ENCODE peak calls at places on chromosomes 5 and 9, in four cellular contexts. A, F, U and I are unnamed samples. For H3K4me1, the result is how much of the 10 kb centered on the place peaks cover.

GRCh38 chr9:83981126-83981871 is 694 bp downstream of the RMI1 start:
- DNase-seq in A (peak), F (no peak), U (peak), I (no peak)

GRCh38 chr5:157107508-157107907 is 1.3 kb downstream of the HAVCR2 start:
- DNase-seq in A (no peak), F (no peak), U (no peak), I (no peak)

GRCh38 chr5:122517091-122517490 is 205.1 kb downstream of the SNCAIP start:
- DNase-seq in A (no peak), F (no peak), U (no peak), I (no peak)

GRCh38 chr9:125495137-125496119 is 211.6 kb downstream of the MAPKAP1 start:
- DNase-seq in A (no peak), F (no peak), U (peak), I (no peak)

GRCh38 chr5:143605403-143606005 is 202.0 kb upstream of the NR3C1 start:
- DNase-seq in A (peak), F (no peak), U (no peak), I (no peak)

GRCh38 chr9:92763721-92764380 is 782 bp downstream of the BICD2 start:
- DNase-seq in A (peak), F (no peak), U (no peak), I (peak)

GRCh38 chr9:88590558-88591146 is 55.7 kb downstream of the NXNL2 start:
- DNase-seq in A (no peak), F (no peak), U (no peak), I (no peak)

GRCh38 chr5:170971-171800 is 20.1 kb upstream of the LRRC14B start:
- DNase-seq in A (no peak), F (no peak), U (no peak), I (peak)

GRCh38 chr5:67065237-67065636 is 131.4 kb downstream of the CD180 start:
- DNase-seq in A (no peak), F (no peak), U (no peak), I (no peak)

GRCh38 chr5:61617039-61617438 is 285.0 kb downstream of the ZSWIM6 start:
- DNase-seq in A (no peak), F (no peak), U (no peak), I (no peak)

GRCh38 chr5:134534726-134535110 is 9.2 kb downstream of the JADE2 start:
- DNase-seq in A (no peak), F (no peak), U (no peak), I (no peak)

GRCh38 chr9:105376893-105377292 is 70.9 kb upstream of the FSD1L start:
- DNase-seq in A (no peak), F (no peak), U (no peak), I (no peak)

GRCh38 chr9:100063185-100063584 is 35.6 kb downstream of the ERP44 start:
- DNase-seq in A (no peak), F (no peak), U (no peak), I (no peak)

GRCh38 chr9:83698976-83699585 is 8.7 kb downstream of the UBQLN1 start:
- DNase-seq in A (no peak), F (no peak), U (no peak), I (no peak)

GRCh38 chr5:146467729-146468128 is 20.6 kb downstream of the TCERG1 start:
- DNase-seq in A (no peak), F (no peak), U (no peak), I (no peak)

GRCh38 chr5:171313481-171314206 is 4.6 kb downstream of the TLX3 start:
- DNase-seq in A (no peak), F (no peak), U (no peak), I (no peak)

GRCh38 chr5:141409598-141410306 is 1.9 kb downstream of the PCDHGB6 start:
- DNase-seq in A (no peak), F (no peak), U (no peak), I (no peak)

GRCh38 chr9:91177661-91178280 is 183.9 kb downstream of the AUH start:
- DNase-seq in A (peak), F (no peak), U (no peak), I (peak)

GRCh38 chr9:91179237-91180138 is 182.2 kb downstream of the AUH start:
- DNase-seq in A (peak), F (no peak), U (no peak), I (no peak)

GRCh38 chr9:91177081-91177480 is 184.6 kb downstream of the AUH start:
- DNase-seq in A (peak), F (no peak), U (no peak), I (no peak)

GRCh38 chr9:91180240-91180929 is 181.3 kb downstream of the AUH start:
- DNase-seq in A (no peak), F (no peak), U (no peak), I (no peak)

DNA sequence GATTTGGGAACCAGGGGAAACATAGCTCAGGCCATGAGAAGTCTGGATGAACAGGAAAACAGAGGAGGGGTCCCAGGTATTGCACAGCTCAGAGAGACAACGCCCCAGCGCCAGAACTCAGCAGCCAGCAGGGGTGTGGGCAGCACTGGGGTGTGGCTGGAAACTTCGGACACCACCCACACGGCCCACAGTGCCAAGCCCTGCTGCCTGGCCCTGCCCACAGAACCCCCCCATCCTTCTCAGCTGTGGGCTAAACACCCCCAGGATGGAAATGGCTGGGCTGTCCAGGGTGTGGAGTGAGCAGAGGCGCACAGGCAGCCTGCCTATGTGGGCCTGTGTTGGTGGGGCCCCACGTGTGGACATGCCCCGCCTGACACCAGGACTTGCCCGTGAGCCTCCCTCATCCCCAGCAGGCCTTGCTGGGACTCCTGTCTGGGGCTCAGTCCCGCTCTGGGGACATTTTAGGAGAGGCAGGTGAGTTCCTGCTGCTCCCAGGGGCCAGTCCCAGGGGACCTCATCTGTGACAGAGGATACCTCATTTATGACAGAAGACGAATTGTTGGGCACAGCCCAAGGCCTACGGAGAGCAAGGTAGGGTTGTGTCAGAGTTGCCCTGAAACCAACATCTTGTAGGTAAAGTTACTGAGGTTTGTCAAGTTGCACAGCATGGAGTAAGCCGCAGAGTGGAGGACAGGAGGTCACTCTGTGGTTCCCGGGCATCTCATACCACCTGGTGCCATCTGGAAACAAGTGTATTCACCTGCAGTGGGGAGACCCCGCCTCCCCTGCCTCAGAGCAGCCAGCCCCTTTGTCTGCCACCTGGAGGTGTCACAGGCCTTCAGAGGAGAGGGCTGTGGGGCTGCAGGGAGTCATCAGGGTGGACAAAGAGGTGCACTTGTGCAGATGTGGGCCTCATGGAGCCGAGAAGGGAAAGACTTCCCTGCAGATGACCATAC is 183.2 kb downstream of the AUH start:
- DNase-seq in A (peak), F (no peak), U (no peak), I (no peak)
- H3K4me1 ChIP-seq in A (under half), F (under half), U (under half), I (under half)

DNA sequence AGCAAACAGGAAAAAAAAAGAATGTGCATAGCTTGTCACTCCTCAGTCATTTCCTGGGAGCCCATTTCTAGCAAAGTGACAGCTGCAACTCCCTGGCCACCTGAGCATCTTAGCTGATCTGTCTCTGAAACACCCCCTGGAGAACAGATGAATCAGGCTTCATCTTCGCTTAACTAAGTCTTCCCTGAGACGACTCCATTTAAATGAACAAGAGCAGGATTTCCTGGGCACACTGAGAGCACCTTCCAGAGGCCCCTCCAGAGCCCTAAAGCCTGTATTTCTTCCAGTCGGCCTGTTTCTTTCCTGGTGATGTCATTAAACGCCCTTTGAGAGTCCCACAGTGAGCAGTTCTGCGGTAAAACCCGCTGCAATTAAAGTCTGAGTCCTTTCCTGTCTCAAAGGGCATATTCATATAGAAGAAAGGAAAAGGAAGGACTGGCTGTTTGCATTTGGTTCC is 13.9 kb downstream of the TGFBI start:
- DNase-seq in A (no peak), F (no peak), U (no peak), I (peak)
- H3K4me1 ChIP-seq in A (under half), F (under half), U (half or more), I (under half)

GRCh38 chr5:94544031-94544650 is 74.3 kb downstream of the KIAA0825 start:
- DNase-seq in A (no peak), F (no peak), U (no peak), I (no peak)

GRCh38 chr5:94540856-94541494 is 77.4 kb downstream of the KIAA0825 start:
- DNase-seq in A (no peak), F (no peak), U (no peak), I (no peak)

GRCh38 chr5:94538260-94538659 is 80.1 kb downstream of the KIAA0825 start:
- DNase-seq in A (no peak), F (no peak), U (no peak), I (no peak)
- H3K4me1 ChIP-seq in A (under half), F (under half), U (under half), I (under half)

GRCh38 chr5:41794478-41794877 is 75.7 kb downstream of the OXCT1 start:
- DNase-seq in A (no peak), F (peak), U (peak), I (no peak)
- H3K4me1 ChIP-seq in A (under half), F (under half), U (under half), I (under half)

GRCh38 chr5:151671979-151672378 is 14.7 kb downstream of the SPARC start:
- DNase-seq in A (peak), F (no peak), U (no peak), I (no peak)
- H3K4me1 ChIP-seq in A (under half), F (half or more), U (under half), I (under half)

GRCh38 chr9:70081120-70081495 is 37.5 kb downstream of the MAMDC2 start:
- DNase-seq in A (no peak), F (no peak), U (no peak), I (no peak)

GRCh38 chr9:70083429-70083828 is 39.8 kb downstream of the MAMDC2 start:
- DNase-seq in A (no peak), F (no peak), U (no peak), I (no peak)

GRCh38 chr9:70076678-70077077 is 33.0 kb downstream of the MAMDC2 start:
- DNase-seq in A (no peak), F (no peak), U (no peak), I (no peak)

GRCh38 chr9:70080481-70081119 is 37.0 kb downstream of the MAMDC2 start:
- DNase-seq in A (no peak), F (no peak), U (no peak), I (no peak)

GRCh38 chr9:70079364-70080103 is 35.9 kb downstream of the MAMDC2 start:
- DNase-seq in A (no peak), F (no peak), U (no peak), I (no peak)
- H3K4me1 ChIP-seq in A (under half), F (half or more), U (under half), I (under half)

DNA sequence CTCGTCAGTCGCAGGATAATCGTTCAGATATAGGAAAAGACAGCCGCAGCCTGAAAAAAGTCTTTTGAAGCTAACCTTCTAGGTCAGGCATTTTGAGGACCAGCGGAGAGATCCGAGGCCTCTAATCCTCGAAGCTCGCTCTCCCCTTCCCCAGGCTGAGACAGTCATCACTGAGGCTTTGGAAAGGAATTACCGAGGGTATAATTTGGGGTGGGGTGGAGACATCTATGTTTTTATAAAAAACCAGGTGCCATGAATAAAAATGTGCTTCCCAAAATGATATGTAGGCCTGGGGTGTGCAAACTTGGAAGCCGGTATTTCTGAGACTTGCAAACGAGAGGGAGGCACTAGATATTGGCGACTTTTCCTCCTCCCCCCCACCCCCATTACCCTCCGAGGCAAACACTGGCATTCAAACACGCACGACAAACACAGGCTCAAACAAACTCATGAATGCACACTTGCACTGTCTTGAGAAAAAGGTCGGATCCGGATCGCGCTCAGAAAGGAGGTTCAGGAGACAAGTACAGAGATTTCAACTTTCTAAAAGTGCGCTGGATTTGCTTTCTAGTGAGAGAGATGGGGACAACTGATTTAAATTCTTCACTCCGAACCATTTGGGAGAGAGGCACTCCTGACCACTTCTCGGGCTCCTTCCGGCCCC is 935 bp upstream of the MSX2 start:
- DNase-seq in A (no peak), F (no peak), U (no peak), I (no peak)
- H3K4me1 ChIP-seq in A (under half), F (under half), U (under half), I (under half)

GRCh38 chr9:114789006-114789405 is 16.8 kb downstream of the TNFSF15 start:
- DNase-seq in A (no peak), F (no peak), U (no peak), I (no peak)
- H3K4me1 ChIP-seq in A (under half), F (under half), U (under half), I (under half)

GRCh38 chr9:135301271-135302263 is 178.0 kb upstream of the PPP1R26 start:
- DNase-seq in A (no peak), F (no peak), U (no peak), I (no peak)

GRCh38 chr9:135299239-135299590 is 180.4 kb upstream of the PPP1R26 start:
- DNase-seq in A (no peak), F (no peak), U (no peak), I (peak)

GRCh38 chr9:135302329-135303279 is 177.0 kb upstream of the PPP1R26 start:
- DNase-seq in A (no peak), F (no peak), U (no peak), I (no peak)

GRCh38 chr9:135299651-135300345 is 179.8 kb upstream of the PPP1R26 start:
- DNase-seq in A (no peak), F (no peak), U (no peak), I (peak)

DNA sequence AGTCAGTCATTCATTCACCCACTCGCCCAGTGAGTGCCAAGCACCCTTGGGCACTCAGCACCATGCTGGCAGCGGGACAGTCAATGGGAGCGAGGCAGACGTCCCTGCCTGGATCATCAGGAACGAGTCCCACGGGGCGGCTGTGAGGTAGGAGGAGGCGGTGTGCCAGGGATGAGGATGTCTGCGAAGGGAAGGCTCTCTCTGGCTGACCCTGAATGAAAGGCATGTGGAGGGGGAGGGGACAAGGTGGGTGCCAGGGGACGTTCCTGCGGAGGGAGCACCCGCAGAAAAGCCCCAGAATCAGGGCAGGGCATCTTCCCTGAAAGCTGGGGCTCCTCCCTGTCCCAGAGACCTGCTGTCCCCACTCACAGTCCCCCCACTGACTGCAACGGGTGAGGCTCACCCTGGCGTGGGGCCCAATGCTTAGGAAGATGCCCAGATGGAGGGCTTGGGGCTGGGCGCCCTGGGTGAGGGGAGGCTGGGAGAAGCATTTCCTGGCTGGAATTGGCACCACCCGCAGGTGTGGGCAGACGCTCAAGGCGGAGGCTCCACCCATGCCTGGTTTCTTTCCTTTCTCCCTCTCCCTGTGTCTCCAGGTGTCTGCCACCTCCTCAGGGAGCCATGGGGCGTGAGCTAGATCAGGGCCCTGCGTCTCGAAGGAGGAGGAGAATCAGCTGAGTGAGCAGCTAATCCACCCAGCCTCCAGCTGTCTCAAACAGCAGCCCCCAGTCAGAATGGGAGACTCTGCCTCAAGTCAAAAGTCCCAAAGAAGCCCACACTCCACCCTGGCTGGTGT is 179.0 kb upstream of the PPP1R26 start:
- DNase-seq in A (no peak), F (no peak), U (no peak), I (no peak)
- H3K4me1 ChIP-seq in A (under half), F (under half), U (under half), I (under half)